ENCODE peak calls at places on chromosomes 4 and X, in nine cellular contexts. E, I, V, J, G, Q, T, H and R are unnamed samples.

GRCh38 chr4:6986067-6986780 is 56.9 kb upstream of the TADA2B start:
- DNase-seq in E (no peak), I (peak), V (no peak), J (peak), G (peak), Q (peak), T (no peak), H (peak), R (peak)

GRCh38 chrX:74419861-74420193 is 1.5 kb upstream of the SLC16A2 start:
- DNase-seq in E (no peak), I (peak), V (peak), J (peak), G (no peak), Q (no peak), T (peak), H (peak), R (no peak)

GRCh38 chrX:13755254-13755653 is 20.7 kb downstream of the OFD1 start:
- DNase-seq in E (no peak), I (no peak), V (no peak), J (no peak), G (no peak), Q (no peak), T (peak), H (no peak), R (no peak)

GRCh38 chr4:126748736-126749135 is 884.0 kb upstream of the INTU start:
- DNase-seq in E (no peak), I (no peak), V (no peak), J (no peak), G (no peak), Q (no peak), T (no peak), H (no peak), R (no peak)

GRCh38 chr4:3801931-3802550 is 35.9 kb downstream of the ADRA2C start:
- DNase-seq in E (no peak), I (no peak), V (no peak), J (peak), G (no peak), Q (no peak), T (no peak), H (peak), R (no peak)

GRCh38 chrX:10109695-10110094 is 47.1 kb upstream of the CLCN4 start:
- DNase-seq in E (no peak), I (no peak), V (no peak), J (peak), G (peak), Q (no peak), T (no peak), H (no peak), R (peak)

GRCh38 chr4:98780111-98780549 is 121.7 kb upstream of the TSPAN5 start:
- DNase-seq in E (no peak), I (no peak), V (no peak), J (no peak), G (no peak), Q (no peak), T (peak), H (no peak), R (no peak)

GRCh38 chrX:153957224-153957623 is 12.8 kb upstream of the RENBP start:
- DNase-seq in E (no peak), I (no peak), V (no peak), J (no peak), G (no peak), Q (no peak), T (no peak), H (no peak), R (no peak)

GRCh38 chrX:87895421-87895820 is 377.8 kb downstream of the KLHL4 start:
- DNase-seq in E (no peak), I (no peak), V (no peak), J (no peak), G (no peak), Q (no peak), T (no peak), H (no peak), R (no peak)

GRCh38 chr4:26061248-26061986 is 147.4 kb downstream of the SMIM20 start:
- DNase-seq in E (no peak), I (peak), V (no peak), J (no peak), G (no peak), Q (no peak), T (peak), H (peak), R (no peak)

GRCh38 chrX:2188316-2188715 is 312.5 kb downstream of the DHRSX start:
- DNase-seq in E (no peak), I (no peak), V (no peak), J (no peak), G (no peak), Q (no peak), T (no peak), H (no peak), R (no peak)

GRCh38 chr4:182908124-182908523 is 9.1 kb downstream of the DCTD start:
- DNase-seq in E (no peak), I (no peak), V (no peak), J (no peak), G (no peak), Q (no peak), T (no peak), H (no peak), R (no peak)

GRCh38 chrX:55452825-55453124 is 848 bp downstream of the MAGEH1 start:
- DNase-seq in E (no peak), I (no peak), V (no peak), J (no peak), G (no peak), Q (no peak), T (no peak), H (no peak), R (no peak)

GRCh38 chr4:110631582-110632505 is 9.0 kb upstream of the PITX2 start:
- DNase-seq in E (peak), I (peak), V (peak), J (peak), G (peak), Q (peak), T (no peak), H (no peak), R (peak)

GRCh38 chr4:159484049-159484448 is 381.2 kb downstream of the RAPGEF2 start:
- DNase-seq in E (no peak), I (no peak), V (no peak), J (no peak), G (no peak), Q (no peak), T (no peak), H (no peak), R (no peak)

GRCh38 chr4:85486425-85487101 is 11.6 kb downstream of the ARHGAP24 start:
- DNase-seq in E (peak), I (no peak), V (no peak), J (no peak), G (no peak), Q (no peak), T (no peak), H (no peak), R (no peak)

GRCh38 chrX:150148749-150149672 is 210.7 kb upstream of the EOLA2 start:
- DNase-seq in E (no peak), I (no peak), V (no peak), J (no peak), G (peak), Q (no peak), T (no peak), H (no peak), R (no peak)

GRCh38 chr4:71266090-71266794 is 72.6 kb upstream of the SLC4A4 start:
- DNase-seq in E (peak), I (no peak), V (no peak), J (peak), G (no peak), Q (no peak), T (no peak), H (no peak), R (peak)

GRCh38 chrX:53930513-53931380 is 113.5 kb downstream of the PHF8 start:
- DNase-seq in E (peak), I (no peak), V (no peak), J (no peak), G (no peak), Q (no peak), T (no peak), H (no peak), R (no peak)

GRCh38 chr4:132056466-132056865 is 1092.6 kb upstream of the PCDH10 start:
- DNase-seq in E (no peak), I (no peak), V (no peak), J (no peak), G (no peak), Q (no peak), T (no peak), H (no peak), R (no peak)

GRCh38 chr4:27574743-27575142 is 714.1 kb downstream of the STIM2 start:
- DNase-seq in E (no peak), I (no peak), V (no peak), J (no peak), G (no peak), Q (no peak), T (no peak), H (no peak), R (no peak)

GRCh38 chrX:136889269-136889668 is 8.7 kb upstream of the RBMX start:
- DNase-seq in E (no peak), I (no peak), V (no peak), J (no peak), G (no peak), Q (no peak), T (no peak), H (no peak), R (no peak)

GRCh38 chr4:121950212-121950679 is 1.6 kb downstream of the TRPC3 start:
- DNase-seq in E (no peak), I (peak), V (peak), J (peak), G (peak), Q (peak), T (peak), H (peak), R (peak)

GRCh38 chr4:139574641-139575040 is 18.6 kb upstream of the SETD7 start:
- DNase-seq in E (no peak), I (no peak), V (no peak), J (no peak), G (no peak), Q (no peak), T (no peak), H (no peak), R (no peak)

GRCh38 chrX:40068048-40068447 is 29.7 kb downstream of the BCOR start:
- DNase-seq in E (no peak), I (no peak), V (no peak), J (no peak), G (no peak), Q (no peak), T (peak), H (no peak), R (no peak)

GRCh38 chr4:149344436-149344835 is 471.2 kb downstream of the IQCM start:
- DNase-seq in E (peak), I (no peak), V (no peak), J (no peak), G (no peak), Q (no peak), T (no peak), H (no peak), R (no peak)

GRCh38 chr4:184039963-184040383 is 134.9 kb downstream of the STOX2 start:
- DNase-seq in E (no peak), I (peak), V (no peak), J (no peak), G (peak), Q (no peak), T (no peak), H (no peak), R (peak)

GRCh38 chr4:5749568-5749967 is 38.6 kb downstream of the EVC start:
- DNase-seq in E (no peak), I (no peak), V (no peak), J (no peak), G (no peak), Q (no peak), T (no peak), H (no peak), R (no peak)

GRCh38 chrX:29071525-29071924 is 484.3 kb downstream of the IL1RAPL1 start:
- DNase-seq in E (no peak), I (no peak), V (no peak), J (no peak), G (no peak), Q (no peak), T (no peak), H (no peak), R (no peak)

GRCh38 chr4:171342646-171343045 is 470.6 kb upstream of the GALNTL6 start:
- DNase-seq in E (no peak), I (no peak), V (no peak), J (no peak), G (no peak), Q (no peak), T (no peak), H (no peak), R (no peak)